ENCODE peak calls at places on chromosomes 5 and 9, in seven cellular contexts. One of them, this sample, is unnamed.

GRCh38 chr5:89988129-89988528 is 421.4 kb downstream of the CETN3 start:
- DNase-seq in effector memory CD8-positive, alpha-beta T cell: no peak
- DNase-seq in fibroblast of mammary gland: no peak
- DNase-seq in NCI-H1930: no peak
- DNase-seq in activated CD4-positive, alpha-beta T cell treated with anti-CD3 and anti-CD28 coated beads, Interleukin-2, amount 50 U/mL, for 1 hour: no peak
- DNase-seq in stimulated activated CD4-positive, alpha-beta T cell treated with anti-CD3 and anti-CD28 coated beads, Interleukin-12 subunit alpha, Interleukin-12 subunit beta, amount 100 ng/mL, for 4 hours: no peak
- DNase-seq in smooth muscle cell of the brain vasculature: no peak
- DNase-seq in this sample: no peak

GRCh38 chr5:159903134-159903533 is 13.1 kb upstream of the ADRA1B start:
- DNase-seq in fibroblast of mammary gland: no peak
- DNase-seq in effector memory CD8-positive, alpha-beta T cell: no peak
- DNase-seq in stimulated activated CD4-positive, alpha-beta T cell treated with anti-CD3 and anti-CD28 coated beads, Interleukin-12 subunit alpha, Interleukin-12 subunit beta, amount 100 ng/mL, for 4 hours: no peak
- DNase-seq in NCI-H1930: no peak
- DNase-seq in smooth muscle cell of the brain vasculature: no peak
- DNase-seq in activated CD4-positive, alpha-beta T cell treated with anti-CD3 and anti-CD28 coated beads, Interleukin-2, amount 50 U/mL, for 1 hour: no peak
- DNase-seq in this sample: no peak

GRCh38 chr5:84450617-84451414 is 66.1 kb upstream of the EDIL3 start:
- DNase-seq in stimulated activated CD4-positive, alpha-beta T cell treated with anti-CD3 and anti-CD28 coated beads, Interleukin-12 subunit alpha, Interleukin-12 subunit beta, amount 100 ng/mL, for 4 hours: no peak
- DNase-seq in effector memory CD8-positive, alpha-beta T cell: no peak
- DNase-seq in smooth muscle cell of the brain vasculature: no peak
- DNase-seq in NCI-H1930: no peak
- DNase-seq in activated CD4-positive, alpha-beta T cell treated with anti-CD3 and anti-CD28 coated beads, Interleukin-2, amount 50 U/mL, for 1 hour: no peak
- DNase-seq in fibroblast of mammary gland: peak
- DNase-seq in this sample: no peak

GRCh38 chr5:16937023-16937379 is 913 bp upstream of the MYO10 start:
- DNase-seq in stimulated activated CD4-positive, alpha-beta T cell treated with anti-CD3 and anti-CD28 coated beads, Interleukin-12 subunit alpha, Interleukin-12 subunit beta, amount 100 ng/mL, for 4 hours: no peak
- DNase-seq in NCI-H1930: no peak
- DNase-seq in effector memory CD8-positive, alpha-beta T cell: no peak
- DNase-seq in fibroblast of mammary gland: no peak
- DNase-seq in smooth muscle cell of the brain vasculature: no peak
- DNase-seq in activated CD4-positive, alpha-beta T cell treated with anti-CD3 and anti-CD28 coated beads, Interleukin-2, amount 50 U/mL, for 1 hour: no peak
- DNase-seq in this sample: no peak

GRCh38 chr9:1460143-1460769 is 410.1 kb downstream of the DMRT2 start:
- DNase-seq in activated CD4-positive, alpha-beta T cell treated with anti-CD3 and anti-CD28 coated beads, Interleukin-2, amount 50 U/mL, for 1 hour: no peak
- DNase-seq in NCI-H1930: peak
- DNase-seq in stimulated activated CD4-positive, alpha-beta T cell treated with anti-CD3 and anti-CD28 coated beads, Interleukin-12 subunit alpha, Interleukin-12 subunit beta, amount 100 ng/mL, for 4 hours: no peak
- DNase-seq in fibroblast of mammary gland: peak
- DNase-seq in smooth muscle cell of the brain vasculature: no peak
- DNase-seq in effector memory CD8-positive, alpha-beta T cell: no peak
- DNase-seq in this sample: no peak

GRCh38 chr5:158951461-158951860 is 148.3 kb downstream of the EBF1 start:
- DNase-seq in effector memory CD8-positive, alpha-beta T cell: no peak
- DNase-seq in fibroblast of mammary gland: no peak
- DNase-seq in smooth muscle cell of the brain vasculature: no peak
- DNase-seq in activated CD4-positive, alpha-beta T cell treated with anti-CD3 and anti-CD28 coated beads, Interleukin-2, amount 50 U/mL, for 1 hour: no peak
- DNase-seq in stimulated activated CD4-positive, alpha-beta T cell treated with anti-CD3 and anti-CD28 coated beads, Interleukin-12 subunit alpha, Interleukin-12 subunit beta, amount 100 ng/mL, for 4 hours: no peak
- DNase-seq in NCI-H1930: no peak
- DNase-seq in this sample: no peak

GRCh38 chr5:150155258-150156032 is at the start of gene PDGFRB:
- DNase-seq in NCI-H1930: no peak
- DNase-seq in activated CD4-positive, alpha-beta T cell treated with anti-CD3 and anti-CD28 coated beads, Interleukin-2, amount 50 U/mL, for 1 hour: peak
- DNase-seq in smooth muscle cell of the brain vasculature: no peak
- DNase-seq in fibroblast of mammary gland: peak
- DNase-seq in effector memory CD8-positive, alpha-beta T cell: peak
- DNase-seq in stimulated activated CD4-positive, alpha-beta T cell treated with anti-CD3 and anti-CD28 coated beads, Interleukin-12 subunit alpha, Interleukin-12 subunit beta, amount 100 ng/mL, for 4 hours: peak
- DNase-seq in this sample: no peak

GRCh38 chr9:16000826-16001225 is 448.0 kb downstream of the CCDC171 start:
- DNase-seq in stimulated activated CD4-positive, alpha-beta T cell treated with anti-CD3 and anti-CD28 coated beads, Interleukin-12 subunit alpha, Interleukin-12 subunit beta, amount 100 ng/mL, for 4 hours: no peak
- DNase-seq in smooth muscle cell of the brain vasculature: no peak
- DNase-seq in activated CD4-positive, alpha-beta T cell treated with anti-CD3 and anti-CD28 coated beads, Interleukin-2, amount 50 U/mL, for 1 hour: no peak
- DNase-seq in NCI-H1930: no peak
- DNase-seq in effector memory CD8-positive, alpha-beta T cell: no peak
- DNase-seq in fibroblast of mammary gland: peak
- DNase-seq in this sample: no peak

GRCh38 chr5:137737349-137738256 is 1.7 kb upstream of the KLHL3 start:
- DNase-seq in fibroblast of mammary gland: peak
- DNase-seq in stimulated activated CD4-positive, alpha-beta T cell treated with anti-CD3 and anti-CD28 coated beads, Interleukin-12 subunit alpha, Interleukin-12 subunit beta, amount 100 ng/mL, for 4 hours: no peak
- DNase-seq in smooth muscle cell of the brain vasculature: no peak
- DNase-seq in effector memory CD8-positive, alpha-beta T cell: no peak
- DNase-seq in activated CD4-positive, alpha-beta T cell treated with anti-CD3 and anti-CD28 coated beads, Interleukin-2, amount 50 U/mL, for 1 hour: peak
- DNase-seq in NCI-H1930: no peak
- DNase-seq in this sample: no peak

GRCh38 chr5:126552614-126553013 is 42.4 kb downstream of the ALDH7A1 start:
- DNase-seq in smooth muscle cell of the brain vasculature: no peak
- DNase-seq in NCI-H1930: no peak
- DNase-seq in effector memory CD8-positive, alpha-beta T cell: no peak
- DNase-seq in fibroblast of mammary gland: peak
- DNase-seq in stimulated activated CD4-positive, alpha-beta T cell treated with anti-CD3 and anti-CD28 coated beads, Interleukin-12 subunit alpha, Interleukin-12 subunit beta, amount 100 ng/mL, for 4 hours: no peak
- DNase-seq in activated CD4-positive, alpha-beta T cell treated with anti-CD3 and anti-CD28 coated beads, Interleukin-2, amount 50 U/mL, for 1 hour: no peak
- DNase-seq in this sample: no peak

GRCh38 chr9:16718296-16718695 is 152.2 kb downstream of the BNC2 start:
- DNase-seq in activated CD4-positive, alpha-beta T cell treated with anti-CD3 and anti-CD28 coated beads, Interleukin-2, amount 50 U/mL, for 1 hour: no peak
- DNase-seq in NCI-H1930: no peak
- DNase-seq in effector memory CD8-positive, alpha-beta T cell: no peak
- DNase-seq in fibroblast of mammary gland: peak
- DNase-seq in stimulated activated CD4-positive, alpha-beta T cell treated with anti-CD3 and anti-CD28 coated beads, Interleukin-12 subunit alpha, Interleukin-12 subunit beta, amount 100 ng/mL, for 4 hours: no peak
- DNase-seq in smooth muscle cell of the brain vasculature: no peak
- DNase-seq in this sample: no peak